ENCODE peak calls at places on chromosome X, in eight cellular contexts. W, U, O, F, M, I, C and T are unnamed samples.

GRCh38 chrX:97931586-97931985 is 1047.9 kb downstream of the RPA4 start:
- DNase-seq in W (no peak), U (no peak), O (no peak), F (no peak), M (no peak), I (no peak), C (no peak), T (no peak)

GRCh38 chrX:46611658-46612362 is 38.2 kb downstream of the CHST7 start:
- DNase-seq in W (no peak), U (peak), O (no peak), F (no peak), M (no peak), I (no peak), C (no peak), T (no peak)

GRCh38 chrX:54818221-54818620 is 10.7 kb downstream of the MAGED2 start:
- DNase-seq in W (no peak), U (no peak), O (no peak), F (no peak), M (no peak), I (no peak), C (no peak), T (no peak)

GRCh38 chrX:129875669-129876068 is 30.3 kb upstream of the UTP14A start:
- DNase-seq in W (peak), U (no peak), O (no peak), F (no peak), M (no peak), I (no peak), C (peak), T (no peak)

GRCh38 chrX:46404774-46405173 is 140.4 kb downstream of the ZNF674 start:
- DNase-seq in W (no peak), U (no peak), O (no peak), F (no peak), M (no peak), I (no peak), C (no peak), T (no peak)

GRCh38 chrX:3129256-3129655 is 88.0 kb downstream of the ARSF start:
- DNase-seq in W (peak), U (no peak), O (no peak), F (no peak), M (no peak), I (no peak), C (no peak), T (no peak)

GRCh38 chrX:154019061-154019621 is 561 bp downstream of the IRAK1 start:
- DNase-seq in W (no peak), U (no peak), O (no peak), F (no peak), M (no peak), I (no peak), C (no peak), T (no peak)

GRCh38 chrX:68432648-68433047 is 647 bp downstream of the OPHN1 start:
- DNase-seq in W (no peak), U (no peak), O (no peak), F (no peak), M (no peak), I (peak), C (no peak), T (peak)

GRCh38 chrX:69045616-69046345 is 119.5 kb downstream of the PJA1 start:
- DNase-seq in W (no peak), U (no peak), O (no peak), F (no peak), M (no peak), I (no peak), C (no peak), T (no peak)

GRCh38 chrX:119121341-119121740 is 6.3 kb downstream of the KIAA1210 start:
- DNase-seq in W (no peak), U (no peak), O (no peak), F (no peak), M (no peak), I (no peak), C (no peak), T (peak)

GRCh38 chrX:386768-387575 is at the start of gene PPP2R3B:
- DNase-seq in W (peak), U (peak), O (no peak), F (no peak), M (peak), I (peak), C (peak), T (peak)

GRCh38 chrX:115350696-115351408 is 61.3 kb downstream of the LUZP4 start:
- DNase-seq in W (no peak), U (no peak), O (no peak), F (peak), M (no peak), I (no peak), C (no peak), T (peak)

GRCh38 chrX:39258331-39258730 is 457.1 kb downstream of the MID1IP1 start:
- DNase-seq in W (peak), U (no peak), O (no peak), F (no peak), M (no peak), I (no peak), C (no peak), T (no peak)

GRCh38 chrX:119375561-119375960 is 23.6 kb upstream of the SLC25A43 start:
- DNase-seq in W (no peak), U (no peak), O (no peak), F (no peak), M (no peak), I (no peak), C (no peak), T (no peak)